ENCODE peak calls at places on chromosome 14, in nine cellular contexts. U, Y, B, E, Z, D, C, F and P are unnamed samples.

GRCh38 chr14:20347747-20348146 is 4.3 kb downstream of the PARP2 start:
- DNase-seq in U (no peak), Y (no peak), B (no peak), E (no peak), Z (no peak), D (no peak), C (no peak), F (no peak), P (no peak)

GRCh38 chr14:53411110-53411509 is 258.0 kb upstream of the DDHD1 start:
- DNase-seq in U (no peak), Y (no peak), B (no peak), E (no peak), Z (no peak), D (no peak), C (no peak), F (no peak), P (no peak)

GRCh38 chr14:59067135-59067894 is 121.2 kb upstream of the DAAM1 start:
- DNase-seq in U (no peak), Y (no peak), B (no peak), E (peak; percentile 13), Z (no peak), D (no peak), C (no peak), F (no peak), P (no peak)

GRCh38 chr14:21476526-21476924 is 234 bp downstream of the RAB2B start:
- DNase-seq in U (peak; percentile 91), Y (no peak), B (no peak), E (no peak), Z (no peak), D (peak; percentile 95), C (peak; percentile 87), F (peak; percentile 75), P (peak; percentile 68)

GRCh38 chr14:57364659-57365450 is 25.5 kb upstream of the NAA30 start:
- DNase-seq in U (no peak), Y (no peak), B (no peak), E (no peak), Z (no peak), D (no peak), C (no peak), F (no peak), P (no peak)

GRCh38 chr14:67358914-67359313 is 690 bp downstream of the ATP6V1D start:
- DNase-seq in U (no peak), Y (no peak), B (no peak), E (peak; percentile 3), Z (no peak), D (no peak), C (no peak), F (no peak), P (no peak)

GRCh38 chr14:102622262-102622885 is 29.9 kb downstream of the RCOR1 start:
- DNase-seq in U (no peak), Y (no peak), B (no peak), E (peak; percentile 63), Z (no peak), D (no peak), C (no peak), F (no peak), P (no peak)

GRCh38 chr14:29749327-29749726 is 178.3 kb downstream of the PRKD1 start:
- DNase-seq in U (no peak), Y (no peak), B (no peak), E (no peak), Z (no peak), D (no peak), C (no peak), F (no peak), P (no peak)

GRCh38 chr14:87615050-87615449 is 377.9 kb downstream of the GALC start:
- DNase-seq in U (no peak), Y (no peak), B (no peak), E (no peak), Z (no peak), D (no peak), C (no peak), F (no peak), P (no peak)

GRCh38 chr14:77979171-77979570 is 179.3 kb downstream of the ADCK1 start:
- DNase-seq in U (no peak), Y (no peak), B (no peak), E (no peak), Z (no peak), D (no peak), C (no peak), F (no peak), P (no peak)

GRCh38 chr14:77985235-77985634 is 184.9 kb upstream of the NRXN3 start:
- DNase-seq in U (no peak), Y (no peak), B (no peak), E (no peak), Z (no peak), D (no peak), C (no peak), F (no peak), P (no peak)

GRCh38 chr14:77980475-77981321 is 180.8 kb downstream of the ADCK1 start:
- DNase-seq in U (peak; percentile 55), Y (no peak), B (no peak), E (no peak), Z (no peak), D (peak; percentile 48), C (no peak), F (no peak), P (no peak)

DNA sequence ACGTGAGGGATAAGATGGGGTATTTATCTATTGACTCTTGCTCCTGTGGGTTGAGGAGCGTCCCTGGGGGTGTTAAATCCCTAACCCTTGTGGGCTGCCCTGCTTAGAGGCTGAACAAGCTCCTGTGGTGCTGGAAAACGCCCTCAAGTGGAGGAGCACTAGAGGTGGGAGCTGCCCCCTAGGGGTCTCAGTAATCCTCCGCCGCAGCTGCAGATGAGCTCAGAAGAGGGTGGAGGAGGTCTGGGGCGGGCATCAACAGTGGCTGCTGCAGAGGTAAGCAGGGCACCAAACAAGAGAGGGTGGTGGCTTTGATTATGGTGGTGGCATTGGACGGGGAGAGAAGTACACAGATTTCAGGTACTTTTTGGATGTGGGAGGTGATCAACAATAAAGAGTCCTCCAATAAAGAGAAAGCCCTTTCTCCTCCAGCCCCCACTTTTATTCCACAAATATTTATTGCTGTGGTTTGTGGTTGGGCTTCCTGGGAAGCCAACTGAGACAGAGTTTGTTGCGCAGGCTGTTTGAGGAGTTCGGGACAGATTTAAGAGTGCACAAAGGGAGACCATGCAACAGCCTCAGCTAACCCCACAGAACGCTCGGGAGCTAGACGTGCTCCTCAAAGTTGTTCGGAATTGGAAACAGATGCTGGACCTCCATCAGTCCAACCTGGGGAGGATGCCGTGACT is 179.9 kb downstream of the ADCK1 start:
- DNase-seq in U (no peak), Y (no peak), B (no peak), E (no peak), Z (no peak), D (no peak), C (no peak), F (no peak), P (no peak)
- TF ChIP-seq CTCF in U (no peak), Y (no peak), B (no peak), E (no peak), Z (no peak), D (no peak), C (no peak), F (no peak), P (no peak)

DNA sequence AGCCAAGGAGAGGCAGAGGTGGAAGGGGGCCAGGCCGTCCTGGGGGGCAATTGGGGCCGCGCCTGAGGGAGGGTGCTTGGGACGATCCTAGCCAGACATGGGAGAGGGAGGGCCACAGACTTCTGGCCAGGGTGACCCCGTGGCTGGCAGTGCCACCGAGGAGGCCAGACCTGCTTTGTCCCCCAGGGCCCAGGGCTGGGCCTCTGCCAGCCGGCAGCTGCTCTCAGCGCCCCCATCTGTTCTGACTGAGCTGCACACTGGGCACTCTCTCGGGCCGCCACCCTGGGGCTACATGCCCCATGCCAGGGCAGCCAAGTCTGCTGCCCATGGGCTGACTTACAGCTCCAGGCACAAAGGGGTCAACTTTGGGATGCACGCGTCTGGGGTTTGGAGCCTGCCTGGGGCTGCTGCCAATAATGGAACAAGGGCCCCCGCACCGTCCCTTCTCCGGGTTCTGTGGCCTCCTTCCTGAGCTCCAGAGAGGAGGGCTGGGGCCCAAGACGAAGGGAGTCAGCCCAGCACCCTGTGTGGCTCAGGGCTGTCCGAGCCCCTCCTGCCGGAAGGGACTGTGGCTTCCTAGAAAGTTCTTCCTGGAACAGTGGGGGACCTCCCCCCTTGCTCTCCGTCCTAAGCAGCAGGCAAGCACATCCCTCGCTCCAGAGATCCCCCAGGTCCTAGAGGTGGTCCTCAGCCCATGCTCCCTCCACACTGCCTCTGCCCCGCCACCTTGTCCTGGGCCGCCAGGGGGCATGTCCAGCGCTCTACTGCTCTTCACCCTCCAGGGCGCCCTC is 1.1 kb downstream of the ADSS1 start:
- DNase-seq in U (no peak), Y (peak; percentile 92), B (no peak), E (no peak), Z (no peak), D (peak; percentile 86), C (peak; percentile 43), F (no peak), P (no peak)
- TF ChIP-seq CTCF in U (no peak), Y (peak; percentile 31), B (no peak), E (peak; percentile 3), Z (no peak), D (peak; percentile 29), C (no peak), F (no peak), P (no peak)

GRCh38 chr14:97251423-97252155 is 454.4 kb downstream of the VRK1 start:
- DNase-seq in U (no peak), Y (no peak), B (no peak), E (peak; percentile 72), Z (no peak), D (no peak), C (no peak), F (no peak), P (no peak)
- TF ChIP-seq CTCF in U (no peak), Y (no peak), B (no peak), E (peak; percentile 27), Z (no peak), D (no peak), C (no peak), F (no peak), P (no peak)

GRCh38 chr14:103662029-103662428 is 33.0 kb downstream of the KLC1 start:
- DNase-seq in U (no peak), Y (no peak), B (no peak), E (no peak), Z (no peak), D (no peak), C (no peak), F (no peak), P (no peak)

GRCh38 chr14:103659631-103660030 is 30.6 kb downstream of the KLC1 start:
- DNase-seq in U (no peak), Y (no peak), B (no peak), E (no peak), Z (no peak), D (no peak), C (no peak), F (no peak), P (no peak)

GRCh38 chr14:103667671-103668070 is 38.7 kb downstream of the KLC1 start:
- DNase-seq in U (no peak), Y (no peak), B (no peak), E (no peak), Z (no peak), D (no peak), C (no peak), F (no peak), P (no peak)

GRCh38 chr14:103663506-103663905 is 34.5 kb downstream of the KLC1 start:
- DNase-seq in U (no peak), Y (no peak), B (no peak), E (no peak), Z (no peak), D (no peak), C (no peak), F (no peak), P (no peak)

DNA sequence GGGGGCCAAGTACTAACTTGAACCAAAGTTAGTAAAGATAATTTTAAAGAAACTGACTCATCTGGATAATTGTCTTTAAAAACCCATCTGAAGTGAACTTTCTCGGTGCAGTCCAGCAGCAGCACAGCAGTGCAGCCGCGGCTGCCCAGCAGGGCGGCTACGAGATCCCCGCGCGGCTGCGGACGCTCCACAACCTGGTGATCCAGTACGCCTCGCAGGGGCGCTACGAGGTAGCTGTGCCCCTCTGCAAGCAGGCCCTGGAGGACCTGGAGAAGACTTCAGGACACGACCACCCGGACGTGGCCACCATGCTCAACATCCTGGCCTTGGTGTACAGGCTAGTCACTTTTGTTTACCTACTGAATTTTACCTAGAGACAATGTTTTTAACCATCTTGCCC is 33.6 kb downstream of the KLC1 start:
- DNase-seq in U (no peak), Y (no peak), B (no peak), E (no peak), Z (no peak), D (no peak), C (no peak), F (no peak), P (no peak)
- TF ChIP-seq CTCF in U (no peak), Y (no peak), B (no peak), E (no peak), Z (no peak), D (no peak), C (no peak), F (no peak), P (no peak)